ENCODE peak calls at places on chromosomes 16 and 17, in seven cellular contexts. One of them, this sample, is unnamed.
A peak's percentile ranks its signal among the peaks of the same experiment; 100 is the strongest.

GRCh38 chr17:60138769-60139437 is 10.9 kb upstream of the CA4 start:
- DNase-seq in mesendoderm: no peak
- DNase-seq in A549: no peak
- DNase-seq in heart right ventricle: no peak
- DNase-seq in A673: no peak
- DNase-seq in RKO: no peak
- DNase-seq in effector CD4-positive, alpha-beta T cell: no peak
- DNase-seq in this sample: no peak

GRCh38 chr17:50289268-50289667 is 15.0 kb downstream of the TMEM92 start:
- DNase-seq in A673: no peak
- DNase-seq in A549: no peak
- DNase-seq in mesendoderm: no peak
- DNase-seq in RKO: no peak
- DNase-seq in heart right ventricle: no peak
- DNase-seq in effector CD4-positive, alpha-beta T cell: no peak
- DNase-seq in this sample: no peak

GRCh38 chr16:4496305-4496704 is 20.1 kb downstream of the HMOX2 start:
- DNase-seq in A673: no peak
- DNase-seq in heart right ventricle: no peak
- DNase-seq in effector CD4-positive, alpha-beta T cell: no peak
- DNase-seq in A549: no peak
- DNase-seq in RKO: peak; percentile 86
- DNase-seq in mesendoderm: peak; percentile 38
- DNase-seq in this sample: no peak

GRCh38 chr16:56401482-56401881 is 23.9 kb downstream of the AMFR start:
- DNase-seq in heart right ventricle: no peak
- DNase-seq in effector CD4-positive, alpha-beta T cell: no peak
- DNase-seq in RKO: peak; percentile 28
- DNase-seq in A549: peak; percentile 48
- DNase-seq in A673: peak; percentile 25
- DNase-seq in mesendoderm: peak; percentile 45
- DNase-seq in this sample: no peak

GRCh38 chr17:44747566-44747965 is 11.2 kb upstream of the ADAM11 start:
- DNase-seq in mesendoderm: no peak
- DNase-seq in A549: no peak
- DNase-seq in effector CD4-positive, alpha-beta T cell: no peak
- DNase-seq in heart right ventricle: no peak
- DNase-seq in A673: no peak
- DNase-seq in RKO: no peak
- DNase-seq in this sample: no peak

GRCh38 chr17:8048736-8049135 is 9.9 kb downstream of the ALOX15B start:
- DNase-seq in RKO: no peak
- DNase-seq in effector CD4-positive, alpha-beta T cell: no peak
- DNase-seq in heart right ventricle: no peak
- DNase-seq in A673: no peak
- DNase-seq in A549: no peak
- DNase-seq in mesendoderm: no peak
- DNase-seq in this sample: no peak

GRCh38 chr16:87746178-87746577 is 19.6 kb downstream of the KLHDC4 start:
- DNase-seq in A673: no peak
- DNase-seq in mesendoderm: no peak
- DNase-seq in heart right ventricle: no peak
- DNase-seq in effector CD4-positive, alpha-beta T cell: no peak
- DNase-seq in RKO: no peak
- DNase-seq in A549: no peak
- DNase-seq in this sample: no peak

GRCh38 chr17:16934836-16935235 is 37.1 kb downstream of the TNFRSF13B start:
- DNase-seq in heart right ventricle: no peak
- DNase-seq in RKO: no peak
- DNase-seq in A673: no peak
- DNase-seq in A549: no peak
- DNase-seq in effector CD4-positive, alpha-beta T cell: no peak
- DNase-seq in mesendoderm: no peak
- DNase-seq in this sample: no peak

GRCh38 chr17:42363231-42363630 is 25.0 kb downstream of the STAT3 start:
- DNase-seq in A673: no peak
- DNase-seq in effector CD4-positive, alpha-beta T cell: no peak
- DNase-seq in mesendoderm: no peak
- DNase-seq in RKO: no peak
- DNase-seq in A549: no peak
- DNase-seq in heart right ventricle: no peak
- DNase-seq in this sample: no peak

GRCh38 chr16:63037761-63038562 is 1001.7 kb upstream of the CDH8 start:
- DNase-seq in RKO: no peak
- DNase-seq in A673: no peak
- DNase-seq in mesendoderm: no peak
- DNase-seq in effector CD4-positive, alpha-beta T cell: no peak
- DNase-seq in A549: no peak
- DNase-seq in heart right ventricle: no peak
- DNase-seq in this sample: no peak

GRCh38 chr17:83150369-83151055 is 71.1 kb downstream of the METRNL start:
- DNase-seq in mesendoderm: no peak
- DNase-seq in A549: no peak
- DNase-seq in A673: no peak
- DNase-seq in RKO: no peak
- DNase-seq in heart right ventricle: no peak
- DNase-seq in effector CD4-positive, alpha-beta T cell: no peak
- DNase-seq in this sample: no peak

GRCh38 chr17:16444258-16444886 is 29.0 kb downstream of the TRPV2 start:
- DNase-seq in RKO: no peak
- DNase-seq in effector CD4-positive, alpha-beta T cell: no peak
- DNase-seq in mesendoderm: peak; percentile 60
- DNase-seq in A549: no peak
- DNase-seq in A673: peak; percentile 46
- DNase-seq in heart right ventricle: no peak
- DNase-seq in this sample: no peak

GRCh38 chr17:60573139-60573975 is 26.6 kb upstream of the PPM1D start:
- DNase-seq in A549: no peak
- DNase-seq in RKO: no peak
- DNase-seq in A673: no peak
- DNase-seq in heart right ventricle: no peak
- DNase-seq in mesendoderm: peak; percentile 87
- DNase-seq in effector CD4-positive, alpha-beta T cell: no peak
- DNase-seq in this sample: no peak

GRCh38 chr16:17257426-17257825 is 213.3 kb downstream of the XYLT1 start:
- DNase-seq in A549: no peak
- DNase-seq in A673: no peak
- DNase-seq in effector CD4-positive, alpha-beta T cell: no peak
- DNase-seq in RKO: no peak
- DNase-seq in mesendoderm: no peak
- DNase-seq in heart right ventricle: no peak
- DNase-seq in this sample: no peak

GRCh38 chr16:69115361-69115760 is 9.9 kb downstream of the HAS3 start:
- DNase-seq in mesendoderm: no peak
- DNase-seq in A673: no peak
- DNase-seq in RKO: no peak
- DNase-seq in effector CD4-positive, alpha-beta T cell: no peak
- DNase-seq in A549: no peak
- DNase-seq in heart right ventricle: no peak
- DNase-seq in this sample: no peak

GRCh38 chr16:88007321-88007731 is 56.1 kb downstream of the BANP start:
- DNase-seq in heart right ventricle: no peak
- DNase-seq in A549: no peak
- DNase-seq in mesendoderm: no peak
- DNase-seq in RKO: no peak
- DNase-seq in effector CD4-positive, alpha-beta T cell: no peak
- DNase-seq in A673: no peak
- DNase-seq in this sample: no peak

GRCh38 chr16:11636172-11636721 is 32.0 kb upstream of the SNN start:
- DNase-seq in A673: no peak
- DNase-seq in mesendoderm: peak; percentile 93
- DNase-seq in heart right ventricle: no peak
- DNase-seq in A549: no peak
- DNase-seq in RKO: no peak
- DNase-seq in effector CD4-positive, alpha-beta T cell: no peak
- DNase-seq in this sample: no peak

GRCh38 chr17:79945591-79946255 is 89.9 kb downstream of the TBC1D16 start:
- DNase-seq in heart right ventricle: no peak
- DNase-seq in A673: no peak
- DNase-seq in effector CD4-positive, alpha-beta T cell: no peak
- DNase-seq in RKO: no peak
- DNase-seq in A549: no peak
- DNase-seq in mesendoderm: no peak
- DNase-seq in this sample: no peak